ENCODE peak calls at places on chromosomes 6 and 20, in ten cellular contexts. M is sigmoid colon, W is gastrocnemius medialis, I is uterus, V is heart left ventricle, Z is HCT116, C is lower leg skin, K is prostate gland, S is stomach, G is Peyer's patch. N is an unnamed sample.

GRCh38 chr20:63025534-63026331 is 19.0 kb upstream of the BHLHE23 start:
- DNase-seq in V (no peak), W (no peak), S (no peak), K (no peak), I (no peak), M (no peak), C (no peak), G (no peak), Z (no peak), N (no peak)

GRCh38 chr20:22339091-22339881 is 245.1 kb downstream of the FOXA2 start:
- DNase-seq in S (no peak), G (no peak), Z (peak), K (peak), M (no peak), W (no peak), V (peak), I (no peak), C (peak), N (no peak)

GRCh38 chr6:56393615-56394612 is 146.5 kb upstream of the COL21A1 start:
- DNase-seq in C (no peak), V (no peak), G (no peak), K (no peak), I (no peak), M (no peak), W (no peak), Z (no peak), S (no peak), N (no peak)

GRCh38 chr6:149012040-149012545 is 265.3 kb downstream of the UST start:
- DNase-seq in I (no peak), W (no peak), G (no peak), K (peak), Z (peak), V (no peak), C (no peak), S (no peak), M (no peak), N (no peak)

GRCh38 chr6:168636147-168636982 is 195.4 kb downstream of the SMOC2 start:
- DNase-seq in G (no peak), I (no peak), V (no peak), S (no peak), Z (no peak), C (no peak), W (no peak), M (no peak), K (no peak), N (no peak)

GRCh38 chr20:32764000-32764960 is 2.1 kb downstream of the DNMT3B start:
- DNase-seq in M (no peak), Z (no peak), W (no peak), K (no peak), G (no peak), I (no peak), V (no peak), C (no peak), S (no peak), N (no peak)

GRCh38 chr20:64138276-64138815 is 25.9 kb upstream of the MYT1 start:
- DNase-seq in G (no peak), Z (no peak), M (peak), I (no peak), V (no peak), W (no peak), K (no peak), S (no peak), C (no peak), N (no peak)

GRCh38 chr6:122322824-122323223 is 76.6 kb upstream of the HSF2 start:
- DNase-seq in G (no peak), S (no peak), M (no peak), Z (no peak), W (no peak), C (no peak), V (no peak), I (no peak), K (no peak), N (no peak)

GRCh38 chr6:106281088-106281487 is 44.5 kb downstream of the ATG5 start:
- DNase-seq in V (no peak), Z (no peak), K (no peak), I (no peak), W (no peak), S (no peak), G (no peak), M (no peak), C (no peak), N (no peak)

GRCh38 chr6:17957488-17957887 is 29.9 kb downstream of the KIF13A start:
- DNase-seq in M (no peak), S (no peak), Z (no peak), W (no peak), C (no peak), G (no peak), V (no peak), K (no peak), I (no peak), N (no peak)

GRCh38 chr20:61118429-61119224 is 133.4 kb upstream of the CDH4 start:
- DNase-seq in M (no peak), W (no peak), I (no peak), S (no peak), K (no peak), V (no peak), Z (no peak), C (no peak), G (no peak), N (no peak)

GRCh38 chr20:44600758-44601562 is 18.6 kb downstream of the PKIG start:
- DNase-seq in I (no peak), V (peak), C (no peak), W (peak), Z (no peak), G (no peak), K (no peak), M (peak), S (no peak), N (no peak)

GRCh38 chr20:44832724-44833123 is 22.4 kb upstream of the RIMS4 start:
- DNase-seq in S (no peak), C (no peak), W (no peak), M (no peak), G (no peak), K (no peak), V (no peak), Z (peak), I (no peak), N (no peak)

GRCh38 chr6:125558907-125559306 is 190.5 kb upstream of the HEY2 start:
- DNase-seq in Z (no peak), W (no peak), M (no peak), I (no peak), C (no peak), S (no peak), K (no peak), G (no peak), V (no peak), N (no peak)

GRCh38 chr20:40813708-40814327 is 124.8 kb upstream of the MAFB start:
- DNase-seq in V (no peak), G (no peak), I (no peak), M (no peak), W (no peak), Z (no peak), C (no peak), K (no peak), S (no peak), N (no peak)

GRCh38 chr6:46983007-46983411 is 59.1 kb downstream of the ADGRF1 start:
- DNase-seq in K (peak), C (no peak), M (no peak), V (no peak), S (no peak), Z (no peak), I (no peak), W (no peak), G (no peak), N (no peak)

GRCh38 chr6:111898452-111898851 is 25.2 kb upstream of the FYN start:
- DNase-seq in V (no peak), K (no peak), W (no peak), I (no peak), G (no peak), S (no peak), C (no peak), M (no peak), Z (no peak), N (no peak)

GRCh38 chr6:135163440-135163738 is 17.7 kb upstream of the MYB start:
- DNase-seq in K (no peak), C (no peak), V (no peak), G (no peak), W (no peak), I (no peak), Z (no peak), S (no peak), M (no peak), N (no peak)

GRCh38 chr20:35630636-35631035 is 15.0 kb downstream of the SPAG4 start:
- DNase-seq in M (peak), W (no peak), V (no peak), C (no peak), I (no peak), K (no peak), Z (no peak), S (no peak), G (no peak), N (no peak)

GRCh38 chr6:28734443-28734959 is 189.3 kb downstream of the TRIM27 start:
- DNase-seq in S (no peak), W (no peak), C (no peak), Z (no peak), G (no peak), K (no peak), I (no peak), M (no peak), V (no peak), N (no peak)
- H3K4me3 ChIP-seq in S (no peak), W (no peak), C (no peak), Z (peak), G (no peak), K (no peak), I (no peak), M (no peak), V (no peak), N (no peak)

DNA sequence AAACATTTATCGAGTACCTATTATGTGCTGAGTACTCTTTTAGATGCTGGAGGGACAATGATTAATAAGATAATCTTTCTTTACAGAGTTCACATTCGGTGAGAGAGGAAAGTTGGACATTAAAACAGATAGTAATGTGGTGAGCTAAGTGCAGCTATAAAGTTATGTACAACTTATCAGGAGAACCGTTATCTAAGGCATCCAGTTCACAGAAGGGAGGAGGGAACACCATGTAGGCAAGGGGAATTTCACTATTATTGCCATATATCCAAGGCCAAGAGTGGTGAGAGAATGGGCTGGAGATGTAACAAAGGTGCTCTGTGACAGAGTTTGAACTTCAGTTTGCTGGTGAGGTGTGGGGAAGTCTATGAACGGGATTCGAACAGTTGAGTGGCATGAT is 105.8 kb downstream of the CARMIL1 start:
- DNase-seq in S (no peak), I (no peak), C (no peak), W (no peak), K (no peak), Z (no peak), M (no peak), G (no peak), V (no peak), N (no peak)
- TF ChIP-seq POLR2A in S (no peak), I (no peak), C (no peak), W (no peak), K (no peak), Z (no peak), M (no peak), G (no peak), V (no peak), N (no peak)

DNA sequence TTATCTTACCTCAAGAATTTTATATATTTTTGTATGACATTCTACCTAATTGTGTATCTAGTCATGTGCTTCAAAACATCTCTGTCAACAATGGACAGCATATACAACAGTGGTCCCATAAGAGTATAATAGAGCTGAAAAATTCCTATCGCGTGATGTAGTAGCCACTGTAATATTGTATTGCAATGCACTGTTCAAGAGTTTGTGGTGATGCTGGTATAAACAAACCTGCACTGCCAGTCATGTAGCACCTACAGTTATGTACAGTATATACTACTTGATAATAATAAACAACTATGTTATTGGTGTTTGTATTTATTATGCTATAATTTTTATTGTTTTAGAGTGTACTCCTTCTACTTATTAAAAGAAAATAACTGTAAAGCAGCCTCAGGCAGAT is 672.7 kb downstream of the CD109 start:
- DNase-seq in S (no peak), M (no peak), I (no peak), G (no peak), V (no peak), Z (no peak), K (no peak), C (no peak), W (no peak), N (no peak)
- H3K4me3 ChIP-seq in S (no peak), M (no peak), I (no peak), G (no peak), V (no peak), Z (no peak), K (no peak), C (no peak), W (no peak), N (no peak)

DNA sequence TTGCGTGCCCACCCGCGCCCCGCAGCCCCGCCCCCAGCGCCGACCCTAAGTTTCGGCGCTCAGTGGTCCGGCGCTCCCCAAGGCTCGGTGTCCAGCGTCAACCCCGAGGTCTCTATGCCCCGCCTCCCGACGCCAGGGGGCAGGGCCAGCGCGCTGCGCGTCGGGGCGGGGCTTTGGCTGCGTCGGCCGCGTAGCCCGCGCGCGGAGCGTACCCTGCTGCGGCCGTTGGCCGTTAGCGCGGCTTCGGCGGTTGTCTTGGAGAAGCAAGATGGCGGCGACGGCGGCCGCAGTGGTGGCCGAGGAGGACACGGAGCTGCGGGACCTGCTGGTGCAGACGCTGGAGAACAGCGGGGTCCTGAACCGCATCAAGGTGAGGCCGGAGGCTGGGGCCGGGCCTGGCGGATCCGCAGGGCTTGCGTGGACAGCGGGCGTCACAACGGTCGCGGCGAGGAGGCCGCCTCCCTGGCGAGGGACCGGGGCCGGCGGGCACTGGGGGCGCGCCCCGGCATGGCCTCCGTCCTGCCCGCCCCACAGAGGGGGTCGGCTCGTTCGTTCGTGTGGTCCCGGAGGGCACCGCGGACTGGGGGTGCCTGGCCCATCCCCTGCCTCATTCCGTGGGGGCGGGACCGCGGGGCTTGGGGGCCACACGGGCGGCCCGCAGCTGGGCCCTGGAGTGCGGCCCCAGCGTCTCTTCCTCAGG is at the start of gene CEP43:
- DNase-seq in K (peak), I (peak), C (peak), Z (peak), W (peak), S (peak), V (peak), M (peak), G (peak), N (no peak)
- TF ChIP-seq POLR2A in K (peak), I (peak), C (no peak), Z (peak), W (no peak), S (no peak), V (no peak), M (no peak), G (no peak), N (no peak)

DNA sequence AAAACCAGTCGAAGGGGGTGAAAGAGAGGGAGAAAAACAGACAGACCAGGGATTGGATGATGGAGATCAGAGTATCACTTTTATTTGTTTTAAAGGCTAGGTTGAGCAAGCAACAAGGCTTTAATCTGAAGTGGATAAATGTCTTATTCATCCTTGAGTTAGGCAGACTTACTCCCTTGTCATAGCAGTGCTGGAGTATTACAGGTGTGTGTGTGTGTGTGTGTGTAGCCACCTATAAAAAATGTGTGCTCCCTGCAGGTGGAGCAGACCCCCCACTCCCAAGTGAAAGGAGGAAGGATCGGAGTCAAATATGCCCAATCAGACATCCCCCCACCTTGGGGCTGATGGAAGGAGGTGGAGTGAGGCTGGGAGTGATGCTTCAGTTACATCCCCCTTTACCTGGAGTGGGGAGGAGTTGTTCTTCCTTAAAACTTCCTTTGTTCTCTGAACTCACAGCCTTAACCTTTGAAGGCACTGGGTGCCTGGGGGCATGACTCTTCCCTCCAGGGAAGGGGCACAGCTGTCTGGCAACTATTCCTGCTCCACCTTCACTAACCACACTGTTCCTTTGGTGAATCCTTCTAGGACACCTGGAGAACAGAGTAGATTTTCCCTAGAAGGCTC is 27.3 kb downstream of the PTK7 start:
- DNase-seq in I (no peak), S (no peak), V (no peak), W (no peak), Z (no peak), M (peak), G (no peak), K (no peak), C (no peak), N (no peak)
- H3K4me3 ChIP-seq in I (no peak), S (no peak), V (no peak), W (no peak), Z (no peak), M (no peak), G (no peak), K (no peak), C (no peak), N (no peak)

GRCh38 chr6:26473758-26474438 is 16.1 kb downstream of the BTN2A1 start:
- DNase-seq in G (peak), M (peak), K (peak), Z (peak), S (peak), V (peak), I (peak), W (peak), C (peak), N (peak)
- TF ChIP-seq POLR2A in G (peak), M (peak), K (peak), Z (peak), S (no peak), V (no peak), I (peak), W (peak), C (no peak), N (no peak)

GRCh38 chr6:137977814-137978213 is 110.8 kb downstream of the TNFAIP3 start:
- DNase-seq in I (no peak), C (no peak), G (no peak), Z (no peak), W (no peak), S (no peak), M (no peak), K (no peak), V (peak), N (no peak)
- H3K4me3 ChIP-seq in I (no peak), C (no peak), G (no peak), Z (no peak), W (no peak), S (no peak), M (no peak), K (no peak), V (no peak), N (no peak)

GRCh38 chr6:42142118-42142835 is at the start of gene C6orf132:
- DNase-seq in G (no peak), C (peak), M (no peak), V (no peak), S (peak), I (peak), K (peak), Z (no peak), W (no peak), N (no peak)
- TF ChIP-seq POLR2A in G (peak), C (no peak), M (peak), V (no peak), S (peak), I (no peak), K (peak), Z (no peak), W (no peak), N (no peak)

DNA sequence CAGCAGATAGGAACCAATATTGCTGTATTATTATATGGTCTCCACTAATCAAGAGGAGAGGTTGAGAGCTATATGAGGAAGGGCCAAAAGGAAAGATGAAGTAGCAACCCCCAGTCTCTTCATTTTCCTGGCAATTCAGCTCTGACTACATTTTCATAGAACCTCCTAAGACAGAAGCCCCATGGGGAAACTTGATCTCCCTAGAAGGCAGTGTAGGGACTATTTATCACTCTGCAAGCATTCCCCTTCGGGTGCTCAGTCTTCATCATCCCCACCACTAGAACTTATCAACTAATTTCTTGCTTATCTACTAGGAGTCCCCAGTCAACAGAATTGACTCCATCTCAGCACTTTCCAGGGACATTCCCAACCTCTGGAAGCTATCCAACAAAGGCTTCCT is 25.5 kb upstream of the ITCH start:
- DNase-seq in G (no peak), W (no peak), I (no peak), Z (no peak), C (no peak), M (no peak), V (no peak), K (no peak), S (no peak), N (no peak)
- H3K4me3 ChIP-seq in G (no peak), W (no peak), I (no peak), Z (no peak), C (no peak), M (no peak), V (no peak), K (no peak), S (no peak), N (no peak)

N was measured in vagina.